ENCODE peak calls at places on chromosome 10, in seven cellular contexts. C is Panc1, G is AG10803, X is cardiac fibroblast, K is mammary epithelial cell, U is heart left ventricle, S is brain microvascular endothelial cell. P is an unnamed sample.

GRCh38 chr10:79367421-79368189 is 20.3 kb downstream of the PPIF start:
- DNase-seq in S (peak), C (no peak), K (no peak), U (no peak), G (peak), X (peak), P (no peak)

GRCh38 chr10:131934769-131935168 is 34.0 kb downstream of the PPP2R2D start:
- DNase-seq in G (no peak), S (no peak), X (no peak), C (no peak), U (no peak), K (no peak), P (no peak)

GRCh38 chr10:35643151-35643975 is 1.3 kb upstream of the FZD8 start:
- DNase-seq in K (no peak), G (peak), C (no peak), U (peak), X (peak), S (peak), P (no peak)

GRCh38 chr10:132404169-132404880 is 7.3 kb downstream of the PWWP2B start:
- DNase-seq in S (no peak), G (no peak), X (no peak), K (no peak), C (no peak), U (no peak), P (no peak)

GRCh38 chr10:116769791-116770190 is 27.4 kb upstream of the HSPA12A start:
- DNase-seq in X (peak), C (no peak), U (no peak), S (peak), K (no peak), G (peak), P (no peak)

GRCh38 chr10:75959209-75959608 is 527.8 kb downstream of the LRMDA start:
- DNase-seq in X (peak), C (no peak), G (peak), U (no peak), S (peak), K (peak), P (peak)

GRCh38 chr10:125006921-125007391 is 65.0 kb downstream of the ZRANB1 start:
- DNase-seq in U (no peak), K (no peak), C (no peak), X (no peak), S (no peak), G (peak), P (peak)

GRCh38 chr10:58431903-58432302 is 46.7 kb downstream of the TFAM start:
- DNase-seq in K (no peak), X (peak), C (no peak), U (no peak), S (no peak), G (peak), P (no peak)

GRCh38 chr10:36023939-36024338 is 381.8 kb upstream of the FZD8 start:
- DNase-seq in S (peak), G (peak), C (no peak), K (peak), U (no peak), X (peak), P (no peak)

GRCh38 chr10:34808336-34808735 is 6.8 kb downstream of the PARD3 start:
- DNase-seq in G (no peak), U (no peak), X (no peak), K (no peak), C (no peak), S (no peak), P (no peak)

GRCh38 chr10:100519321-100520051 is at the start of gene SEC31B:
- DNase-seq in G (no peak), U (peak), X (no peak), S (no peak), C (no peak), K (no peak), P (no peak)

GRCh38 chr10:28808693-28809092 is 131.4 kb downstream of the BAMBI start:
- DNase-seq in G (no peak), U (no peak), X (no peak), C (no peak), K (no peak), S (no peak), P (no peak)

GRCh38 chr10:62749104-62749683 is 55.3 kb upstream of the ADO start:
- DNase-seq in K (no peak), S (no peak), C (no peak), X (no peak), G (no peak), U (no peak), P (no peak)

GRCh38 chr10:58818889-58819288 is 306.2 kb downstream of the BICC1 start:
- DNase-seq in K (peak), C (no peak), S (peak), U (no peak), G (peak), X (peak), P (peak)

GRCh38 chr10:89838002-89838615 is 136.7 kb downstream of the KIF20B start:
- DNase-seq in C (no peak), G (no peak), S (no peak), X (no peak), U (no peak), K (no peak), P (no peak)

GRCh38 chr10:97708976-97709745 is 4.4 kb upstream of the MARVELD1 start:
- DNase-seq in X (peak), C (no peak), U (peak), G (peak), S (peak), K (no peak), P (no peak)

GRCh38 chr10:92290076-92290836 is 622 bp downstream of the CPEB3 start:
- DNase-seq in C (no peak), G (peak), X (peak), U (peak), K (peak), S (peak), P (no peak)

GRCh38 chr10:132637477-132638129 is 100.0 kb downstream of the INPP5A start:
- DNase-seq in X (peak), C (peak), U (peak), S (peak), K (peak), G (peak), P (peak)

GRCh38 chr10:124743188-124744046 is 761 bp downstream of the FAM53B start:
- DNase-seq in U (no peak), C (no peak), S (peak), G (peak), K (peak), X (peak), P (no peak)

GRCh38 chr10:70007116-70007820 is 45.4 kb upstream of the MACROH2A2 start:
- DNase-seq in G (no peak), S (no peak), X (no peak), C (no peak), U (no peak), K (no peak), P (no peak)

GRCh38 chr10:132328738-132329137 is 3.3 kb upstream of the LRRC27 start:
- DNase-seq in U (peak), K (no peak), G (no peak), C (no peak), S (no peak), X (peak), P (no peak)

GRCh38 chr10:62961951-62962523 is 145.9 kb upstream of the EGR2 start:
- DNase-seq in G (peak), S (peak), C (no peak), U (peak), X (peak), K (no peak), P (no peak)

GRCh38 chr10:68423522-68423921 is 16.4 kb upstream of the RUFY2 start:
- DNase-seq in X (no peak), K (no peak), U (no peak), C (no peak), G (no peak), S (no peak), P (no peak)

GRCh38 chr10:80504158-80504811 is 33.4 kb upstream of the SH2D4B start:
- DNase-seq in K (no peak), C (no peak), U (no peak), G (no peak), S (no peak), X (no peak), P (no peak)

GRCh38 chr10:96287392-96288105 is 16.2 kb upstream of the BLNK start:
- DNase-seq in S (no peak), K (peak), X (peak), C (no peak), U (no peak), G (peak), P (peak)

GRCh38 chr10:78044699-78045098 is 11.0 kb downstream of the RPS24 start:
- DNase-seq in G (peak), U (no peak), K (no peak), S (no peak), C (no peak), X (peak), P (no peak)

GRCh38 chr10:114265392-114266053 is 26.5 kb downstream of the VWA2 start:
- DNase-seq in G (peak), X (peak), U (no peak), C (no peak), S (no peak), K (no peak), P (no peak)

GRCh38 chr10:34235164-34235832 is 579.8 kb downstream of the PARD3 start:
- DNase-seq in S (peak), X (peak), C (no peak), K (peak), G (peak), U (no peak), P (no peak)

GRCh38 chr10:73246783-73247508 is at the start of gene DNAJC9:
- DNase-seq in C (peak), S (peak), U (peak), G (peak), X (peak), K (peak), P (peak)
- TF ChIP-seq CTCF in C (peak), S (no peak), U (no peak), G (peak), X (no peak), K (peak), P (no peak)

GRCh38 chr10:26556756-26557640 is 118.9 kb downstream of the APBB1IP start:
- DNase-seq in K (peak), C (peak), S (peak), U (no peak), G (peak), X (peak), P (peak)
- H3K4me3 ChIP-seq in K (no peak), C (no peak), S (no peak), U (no peak), G (peak), X (no peak), P (no peak)

GRCh38 chr10:71427246-71427645 is 30.5 kb downstream of the CDH23 start:
- DNase-seq in X (no peak), U (no peak), K (no peak), G (no peak), S (no peak), C (no peak), P (no peak)

GRCh38 chr10:71429304-71429703 is 32.6 kb downstream of the CDH23 start:
- DNase-seq in C (no peak), X (no peak), S (no peak), K (no peak), G (no peak), U (no peak), P (no peak)

GRCh38 chr10:71431216-71431944 is 34.7 kb downstream of the CDH23 start:
- DNase-seq in U (no peak), G (no peak), C (no peak), K (no peak), S (no peak), X (no peak), P (no peak)

GRCh38 chr10:71431945-71432905 is 35.5 kb downstream of the CDH23 start:
- DNase-seq in C (no peak), S (no peak), G (no peak), X (no peak), K (no peak), U (no peak), P (no peak)

DNA sequence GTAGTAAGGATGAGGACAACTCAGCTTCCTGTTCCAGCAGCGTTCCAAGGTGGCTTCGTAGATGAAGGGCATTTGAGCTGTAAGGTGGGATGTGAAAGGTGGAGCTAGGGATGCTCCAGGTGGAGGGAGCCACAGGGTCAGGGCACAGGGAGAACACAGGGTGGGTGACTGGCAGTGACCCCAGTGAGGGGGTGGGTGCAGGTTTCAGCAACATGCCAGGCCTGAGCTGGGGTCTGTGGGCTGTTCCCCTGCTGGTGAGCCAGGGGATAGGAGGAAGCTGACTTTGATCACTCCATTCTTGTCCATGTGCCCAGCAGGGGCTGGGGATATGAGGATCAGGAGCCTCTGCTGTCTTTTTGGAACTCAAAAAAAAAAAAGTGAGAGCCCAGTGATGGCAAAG is 33.2 kb downstream of the CDH23 start:
- DNase-seq in K (no peak), U (no peak), S (no peak), C (no peak), X (no peak), G (no peak), P (no peak)
- TF ChIP-seq CTCF in K (no peak), U (no peak), S (peak), C (no peak), X (no peak), G (no peak), P (peak)

DNA sequence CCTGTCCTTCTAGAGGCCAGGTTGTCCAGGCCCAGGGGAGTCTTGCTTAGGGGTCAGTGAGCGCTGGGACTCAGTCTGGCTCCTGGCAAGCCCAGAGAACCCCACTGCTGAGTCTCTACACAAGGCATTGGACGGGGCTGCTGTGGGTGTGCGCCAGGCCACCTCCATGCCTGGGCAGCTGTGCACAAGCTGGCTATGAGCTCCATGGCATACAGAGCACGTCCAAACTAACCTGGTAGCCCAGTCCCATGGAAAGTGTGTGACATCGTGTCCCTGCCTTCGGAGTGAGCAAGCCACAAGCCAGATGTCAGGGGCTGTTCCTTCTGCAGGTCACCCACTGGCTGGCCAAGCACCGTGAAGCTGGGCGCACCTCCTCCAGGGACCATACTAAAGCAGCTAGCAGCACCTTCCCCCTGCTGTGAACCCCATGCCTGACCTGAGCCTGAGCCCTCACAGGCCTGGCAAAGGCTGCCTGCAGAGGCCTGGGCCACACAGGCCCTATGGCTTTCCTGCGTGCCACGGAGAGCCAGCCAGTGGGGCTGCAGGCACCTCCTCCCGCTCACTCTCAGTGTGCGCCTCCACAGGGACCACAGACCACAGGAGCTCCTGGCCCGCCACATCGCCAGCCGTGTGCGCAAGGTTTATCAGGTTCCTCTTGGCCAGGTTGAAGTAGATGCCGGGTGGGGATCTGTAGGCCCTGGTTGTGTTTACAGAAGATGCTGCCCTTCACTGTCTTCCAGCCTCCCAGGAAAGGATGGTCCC is 219.8 kb downstream of the EBF3 start:
- DNase-seq in G (no peak), X (no peak), S (no peak), C (no peak), K (no peak), U (no peak), P (no peak)
- H3K4me3 ChIP-seq in G (no peak), X (no peak), S (no peak), C (no peak), K (no peak), U (no peak), P (no peak)

DNA sequence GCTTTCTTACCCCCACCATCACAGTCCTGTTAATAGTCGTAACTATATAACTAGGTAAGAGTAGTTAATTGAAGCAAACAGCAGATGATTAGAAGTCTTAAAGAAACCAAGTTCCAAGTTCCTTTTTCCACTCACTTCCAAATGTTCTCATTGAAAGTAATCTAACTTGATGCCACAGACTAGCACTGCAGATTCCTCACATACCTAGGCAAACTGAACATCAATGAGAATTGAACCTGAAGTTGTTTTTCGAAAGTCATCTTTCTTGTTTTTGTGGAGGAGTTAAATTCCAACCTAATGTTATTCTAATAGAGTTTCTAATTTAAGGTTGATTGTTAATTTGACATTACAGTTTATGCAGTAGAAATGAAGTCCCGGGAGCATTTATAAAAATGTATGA is 5.5 kb downstream of the PRKG1 start:
- DNase-seq in G (no peak), S (no peak), C (no peak), X (no peak), U (no peak), K (no peak), P (no peak)
- TF ChIP-seq CTCF in G (no peak), S (no peak), C (no peak), X (no peak), U (no peak), K (no peak), P (no peak)

GRCh38 chr10:493391-494148 is 195.9 kb downstream of the DIP2C start:
- DNase-seq in G (no peak), U (no peak), X (no peak), K (no peak), C (no peak), S (no peak), P (no peak)

GRCh38 chr10:492896-493295 is 196.6 kb downstream of the DIP2C start:
- DNase-seq in G (no peak), C (no peak), S (no peak), U (no peak), X (no peak), K (no peak), P (no peak)

GRCh38 chr10:491667-492424 is 197.6 kb downstream of the DIP2C start:
- DNase-seq in X (no peak), K (no peak), G (no peak), U (no peak), C (no peak), S (no peak), P (no peak)

GRCh38 chr10:494556-494955 is 194.9 kb downstream of the DIP2C start:
- DNase-seq in C (no peak), U (no peak), S (no peak), G (no peak), K (no peak), X (no peak), P (no peak)

GRCh38 chr10:494149-494542 is 195.3 kb downstream of the DIP2C start:
- DNase-seq in C (no peak), K (no peak), U (no peak), G (no peak), X (no peak), S (no peak), P (no peak)
- H3K4me3 ChIP-seq in C (no peak), K (no peak), U (no peak), G (no peak), X (no peak), S (no peak), P (no peak)

GRCh38 chr10:90871761-90872647 is at the start of gene RPP30:
- DNase-seq in G (peak), K (peak), U (peak), S (peak), C (peak), X (peak), P (no peak)
- TF ChIP-seq CTCF in G (no peak), K (no peak), U (no peak), S (no peak), C (no peak), X (no peak), P (no peak)

DNA sequence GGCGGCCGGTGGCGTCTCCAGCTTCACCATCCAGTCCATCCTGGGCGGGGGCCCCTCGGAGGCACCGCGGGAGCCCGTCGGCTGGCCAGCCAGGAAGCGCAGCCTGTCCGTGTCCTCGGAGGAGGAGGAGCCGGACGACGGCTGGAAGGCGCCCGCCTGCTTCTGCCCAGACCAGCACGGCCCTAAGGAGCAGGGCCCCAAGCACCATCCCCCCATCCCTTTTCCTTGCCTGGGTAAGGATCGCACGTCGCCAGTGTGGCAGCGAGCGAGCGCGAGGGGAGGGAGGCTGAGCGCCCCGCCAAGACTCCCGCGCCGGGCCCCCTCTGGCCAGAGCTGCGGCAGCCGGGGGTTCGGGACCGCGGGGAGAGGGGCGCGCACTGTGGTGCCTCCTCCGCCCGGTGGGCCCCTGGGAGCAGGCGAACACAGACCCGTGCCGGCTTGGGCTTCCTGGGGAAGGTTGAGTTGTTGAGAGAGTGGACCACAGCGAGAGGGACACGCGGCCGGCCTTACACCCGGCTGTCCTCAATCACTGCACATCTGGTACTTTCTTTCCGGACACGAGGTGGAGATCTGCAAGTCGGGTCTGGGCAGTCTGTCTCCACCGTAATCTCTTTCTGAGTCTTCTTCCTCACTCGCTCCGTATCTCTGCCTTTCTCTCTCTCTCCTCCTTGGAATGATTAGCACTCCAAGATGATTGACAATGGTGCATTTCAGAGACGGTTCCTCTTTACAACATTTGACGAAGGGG is 652 bp downstream of the HMX2 start:
- DNase-seq in S (no peak), X (no peak), C (no peak), K (peak), G (no peak), U (no peak), P (no peak)
- H3K4me3 ChIP-seq in S (no peak), X (no peak), C (peak), K (peak), G (no peak), U (no peak), P (no peak)

GRCh38 chr10:72126184-72126871 is 38.0 kb upstream of the SPOCK2 start:
- DNase-seq in S (peak), U (no peak), X (peak), K (peak), C (no peak), G (peak), P (peak)
- TF ChIP-seq CTCF in S (peak), U (peak), X (peak), K (peak), C (peak), G (peak), P (peak)

P was measured in HFF-Myc.